ENCODE peak calls at places on chromosomes 5 and 9, in ten cellular contexts. One of them, this sample, is unnamed.

GRCh38 chr9:134872482-134873231 is 8.0 kb upstream of the FCN2 start:
- DNase-seq in bronchial epithelial cell: no peak
- DNase-seq in A172: no peak
- DNase-seq in stimulated activated naive B cell treated with anti-CD40 and anti-IgM and Interleukin-4, amounts not matched to agents 10 μg/mL and 1 μg/mL and 100 μg/mL, for 72 hours: peak; percentile 31
- DNase-seq in AG04449: no peak
- DNase-seq in MCF 10A: no peak
- DNase-seq in fibroblast of pulmonary artery: no peak
- DNase-seq in stimulated activated CD8-positive, alpha-beta memory T cell treated with anti-CD3 and anti-CD28 coated beads, Interleukin-12 subunit alpha, Interleukin-12 subunit beta, amount 100 ng/mL, for 4 hours: no peak
- DNase-seq in SIG-M5: no peak
- DNase-seq in coronary artery: peak; percentile 60
- DNase-seq in this sample: no peak

GRCh38 chr5:23042231-23042630 is 189.1 kb upstream of the CDH12 start:
- DNase-seq in AG04449: no peak
- DNase-seq in coronary artery: no peak
- DNase-seq in stimulated activated CD8-positive, alpha-beta memory T cell treated with anti-CD3 and anti-CD28 coated beads, Interleukin-12 subunit alpha, Interleukin-12 subunit beta, amount 100 ng/mL, for 4 hours: no peak
- DNase-seq in SIG-M5: no peak
- DNase-seq in bronchial epithelial cell: no peak
- DNase-seq in MCF 10A: no peak
- DNase-seq in stimulated activated naive B cell treated with anti-CD40 and anti-IgM and Interleukin-4, amounts not matched to agents 10 μg/mL and 1 μg/mL and 100 μg/mL, for 72 hours: no peak
- DNase-seq in A172: no peak
- DNase-seq in fibroblast of pulmonary artery: no peak
- DNase-seq in this sample: no peak

GRCh38 chr5:137705106-137705505 is 30.8 kb downstream of the KLHL3 start:
- DNase-seq in bronchial epithelial cell: peak; percentile 6
- DNase-seq in stimulated activated CD8-positive, alpha-beta memory T cell treated with anti-CD3 and anti-CD28 coated beads, Interleukin-12 subunit alpha, Interleukin-12 subunit beta, amount 100 ng/mL, for 4 hours: no peak
- DNase-seq in coronary artery: no peak
- DNase-seq in A172: no peak
- DNase-seq in MCF 10A: no peak
- DNase-seq in SIG-M5: no peak
- DNase-seq in AG04449: no peak
- DNase-seq in fibroblast of pulmonary artery: no peak
- DNase-seq in stimulated activated naive B cell treated with anti-CD40 and anti-IgM and Interleukin-4, amounts not matched to agents 10 μg/mL and 1 μg/mL and 100 μg/mL, for 72 hours: no peak
- DNase-seq in this sample: no peak

GRCh38 chr9:69380811-69381210 is 55.8 kb downstream of the ENTREP1 start:
- DNase-seq in bronchial epithelial cell: peak; percentile 61
- DNase-seq in A172: peak; percentile 46
- DNase-seq in fibroblast of pulmonary artery: peak; percentile 28
- DNase-seq in AG04449: peak; percentile 16
- DNase-seq in stimulated activated naive B cell treated with anti-CD40 and anti-IgM and Interleukin-4, amounts not matched to agents 10 μg/mL and 1 μg/mL and 100 μg/mL, for 72 hours: no peak
- DNase-seq in stimulated activated CD8-positive, alpha-beta memory T cell treated with anti-CD3 and anti-CD28 coated beads, Interleukin-12 subunit alpha, Interleukin-12 subunit beta, amount 100 ng/mL, for 4 hours: no peak
- DNase-seq in coronary artery: no peak
- DNase-seq in MCF 10A: no peak
- DNase-seq in SIG-M5: no peak
- DNase-seq in this sample: no peak

GRCh38 chr9:27368317-27368985 is 71.5 kb upstream of the EQTN start:
- DNase-seq in SIG-M5: no peak
- DNase-seq in AG04449: no peak
- DNase-seq in stimulated activated naive B cell treated with anti-CD40 and anti-IgM and Interleukin-4, amounts not matched to agents 10 μg/mL and 1 μg/mL and 100 μg/mL, for 72 hours: no peak
- DNase-seq in A172: no peak
- DNase-seq in MCF 10A: no peak
- DNase-seq in fibroblast of pulmonary artery: peak; percentile 37
- DNase-seq in stimulated activated CD8-positive, alpha-beta memory T cell treated with anti-CD3 and anti-CD28 coated beads, Interleukin-12 subunit alpha, Interleukin-12 subunit beta, amount 100 ng/mL, for 4 hours: no peak
- DNase-seq in bronchial epithelial cell: no peak
- DNase-seq in coronary artery: no peak
- DNase-seq in this sample: no peak

GRCh38 chr9:134378901-134379338 is 52.7 kb downstream of the RXRA start:
- DNase-seq in bronchial epithelial cell: peak; percentile 60
- DNase-seq in MCF 10A: peak; percentile 91
- DNase-seq in fibroblast of pulmonary artery: peak; percentile 42
- DNase-seq in A172: peak; percentile 93
- DNase-seq in SIG-M5: no peak
- DNase-seq in stimulated activated naive B cell treated with anti-CD40 and anti-IgM and Interleukin-4, amounts not matched to agents 10 μg/mL and 1 μg/mL and 100 μg/mL, for 72 hours: no peak
- DNase-seq in coronary artery: no peak
- DNase-seq in stimulated activated CD8-positive, alpha-beta memory T cell treated with anti-CD3 and anti-CD28 coated beads, Interleukin-12 subunit alpha, Interleukin-12 subunit beta, amount 100 ng/mL, for 4 hours: no peak
- DNase-seq in AG04449: no peak
- DNase-seq in this sample: no peak

GRCh38 chr9:32703635-32704034 is 68.2 kb upstream of the TAF1L start:
- DNase-seq in coronary artery: no peak
- DNase-seq in MCF 10A: peak; percentile 49
- DNase-seq in stimulated activated CD8-positive, alpha-beta memory T cell treated with anti-CD3 and anti-CD28 coated beads, Interleukin-12 subunit alpha, Interleukin-12 subunit beta, amount 100 ng/mL, for 4 hours: no peak
- DNase-seq in bronchial epithelial cell: peak; percentile 17
- DNase-seq in SIG-M5: no peak
- DNase-seq in AG04449: no peak
- DNase-seq in stimulated activated naive B cell treated with anti-CD40 and anti-IgM and Interleukin-4, amounts not matched to agents 10 μg/mL and 1 μg/mL and 100 μg/mL, for 72 hours: no peak
- DNase-seq in A172: no peak
- DNase-seq in fibroblast of pulmonary artery: no peak
- DNase-seq in this sample: no peak

GRCh38 chr5:44795496-44795895 is 13.3 kb upstream of the MRPS30 start:
- DNase-seq in A172: no peak
- DNase-seq in AG04449: no peak
- DNase-seq in stimulated activated naive B cell treated with anti-CD40 and anti-IgM and Interleukin-4, amounts not matched to agents 10 μg/mL and 1 μg/mL and 100 μg/mL, for 72 hours: no peak
- DNase-seq in fibroblast of pulmonary artery: no peak
- DNase-seq in MCF 10A: no peak
- DNase-seq in coronary artery: no peak
- DNase-seq in SIG-M5: no peak
- DNase-seq in bronchial epithelial cell: no peak
- DNase-seq in stimulated activated CD8-positive, alpha-beta memory T cell treated with anti-CD3 and anti-CD28 coated beads, Interleukin-12 subunit alpha, Interleukin-12 subunit beta, amount 100 ng/mL, for 4 hours: no peak
- DNase-seq in this sample: no peak

GRCh38 chr9:1916676-1917075 is 98.5 kb upstream of the SMARCA2 start:
- DNase-seq in SIG-M5: no peak
- DNase-seq in stimulated activated CD8-positive, alpha-beta memory T cell treated with anti-CD3 and anti-CD28 coated beads, Interleukin-12 subunit alpha, Interleukin-12 subunit beta, amount 100 ng/mL, for 4 hours: no peak
- DNase-seq in coronary artery: no peak
- DNase-seq in stimulated activated naive B cell treated with anti-CD40 and anti-IgM and Interleukin-4, amounts not matched to agents 10 μg/mL and 1 μg/mL and 100 μg/mL, for 72 hours: no peak
- DNase-seq in AG04449: no peak
- DNase-seq in fibroblast of pulmonary artery: peak; percentile 1
- DNase-seq in bronchial epithelial cell: no peak
- DNase-seq in A172: no peak
- DNase-seq in MCF 10A: no peak
- DNase-seq in this sample: no peak

GRCh38 chr9:92664394-92665152 is 5.4 kb downstream of the IPPK start:
- DNase-seq in coronary artery: no peak
- DNase-seq in fibroblast of pulmonary artery: no peak
- DNase-seq in bronchial epithelial cell: no peak
- DNase-seq in stimulated activated CD8-positive, alpha-beta memory T cell treated with anti-CD3 and anti-CD28 coated beads, Interleukin-12 subunit alpha, Interleukin-12 subunit beta, amount 100 ng/mL, for 4 hours: no peak
- DNase-seq in stimulated activated naive B cell treated with anti-CD40 and anti-IgM and Interleukin-4, amounts not matched to agents 10 μg/mL and 1 μg/mL and 100 μg/mL, for 72 hours: no peak
- DNase-seq in AG04449: no peak
- DNase-seq in SIG-M5: no peak
- DNase-seq in MCF 10A: no peak
- DNase-seq in A172: no peak
- DNase-seq in this sample: peak; percentile 69

This sample was measured in chondrocyte.